ENCODE peak calls at places on chromosomes 6 and 20, in five cellular contexts. Z is cardiac muscle cell, X is RWPE1, U is heart right ventricle, Q is AG04450. J is an unnamed sample.

GRCh38 chr6:41426438-41426851 is 91.0 kb downstream of the NCR2 start:
- DNase-seq in U (no peak), X (no peak), Z (peak), Q (no peak), J (no peak)

GRCh38 chr20:24871429-24872213 is 77.4 kb upstream of the CST7 start:
- DNase-seq in U (no peak), X (no peak), Z (peak), Q (no peak), J (no peak)

GRCh38 chr6:8110117-8110721 is 7.9 kb upstream of the EEF1E1 start:
- DNase-seq in Z (no peak), Q (no peak), X (no peak), U (no peak), J (no peak)

GRCh38 chr6:31826793-31827285 is 699 bp upstream of the HSPA1B start:
- DNase-seq in X (peak), U (peak), Q (no peak), Z (peak), J (peak)

GRCh38 chr20:47292581-47292980 is 63.9 kb downstream of the ZMYND8 start:
- DNase-seq in Q (no peak), X (no peak), U (no peak), Z (no peak), J (no peak)

GRCh38 chr20:6579824-6580223 is 187.7 kb upstream of the BMP2 start:
- DNase-seq in X (no peak), Z (peak), U (no peak), Q (no peak), J (no peak)

GRCh38 chr6:135428078-135428477 is 69.5 kb downstream of the AHI1 start:
- DNase-seq in U (no peak), X (no peak), Q (no peak), Z (no peak), J (no peak)

GRCh38 chr6:52667572-52667971 is 3.3 kb upstream of the TMEM14A start:
- DNase-seq in Z (no peak), U (no peak), Q (no peak), X (no peak), J (no peak)

GRCh38 chr20:30376767-30377658 is 880.5 kb upstream of the DEFB115 start:
- DNase-seq in U (peak), Q (peak), X (peak), Z (peak), J (peak)

GRCh38 chr6:120005292-120005976 is 655.9 kb upstream of the MAN1A1 start:
- DNase-seq in U (no peak), Q (no peak), Z (no peak), X (no peak), J (no peak)

GRCh38 chr6:159633196-159633595 is 59.8 kb downstream of the SOD2 start:
- DNase-seq in Z (peak), X (peak), Q (no peak), U (no peak), J (peak)

GRCh38 chr20:57570145-57570850 is 9.4 kb downstream of the PCK1 start:
- DNase-seq in Z (no peak), Q (no peak), X (no peak), U (no peak), J (no peak)

DNA sequence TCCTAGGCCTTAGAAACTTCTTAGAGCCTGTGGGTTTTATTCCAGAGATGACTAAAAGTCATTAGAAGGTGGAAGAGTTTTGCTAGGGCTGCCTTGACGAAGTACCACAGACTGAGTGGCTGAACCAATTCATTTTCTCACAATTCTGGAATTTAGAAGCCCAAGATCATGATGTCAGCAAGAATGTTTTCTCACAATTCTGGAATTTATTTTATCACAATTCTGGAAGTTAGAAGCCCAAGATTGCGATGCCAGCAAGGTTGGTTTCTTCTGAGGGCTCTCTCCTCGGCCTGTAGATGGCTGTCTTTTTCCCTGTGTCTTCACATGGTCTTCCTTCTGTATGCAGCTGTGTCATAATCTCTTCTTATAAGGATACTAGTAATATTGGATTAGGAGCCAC is 672.9 kb upstream of the MARCKS start:
- DNase-seq in U (no peak), X (no peak), Z (peak), Q (peak), J (no peak)
- TF ChIP-seq CTCF in U (no peak), X (no peak), Z (peak), Q (peak), J (no peak)

GRCh38 chr20:41394931-41395668 is 28.5 kb upstream of the EMILIN3 start:
- DNase-seq in X (no peak), U (peak), Q (no peak), Z (no peak), J (no peak)

GRCh38 chr20:41393705-41394066 is 27.1 kb upstream of the EMILIN3 start:
- DNase-seq in U (peak), Z (no peak), X (no peak), Q (no peak), J (peak)

GRCh38 chr20:41398408-41398807 is 31.8 kb upstream of the EMILIN3 start:
- DNase-seq in Z (peak), Q (peak), U (peak), X (no peak), J (no peak)

GRCh38 chr20:41394081-41394480 is 27.5 kb upstream of the EMILIN3 start:
- DNase-seq in U (no peak), Q (no peak), X (no peak), Z (no peak), J (no peak)

GRCh38 chr20:41395669-41396664 is 29.3 kb upstream of the EMILIN3 start:
- DNase-seq in X (no peak), Z (no peak), U (peak), Q (no peak), J (no peak)
- TF ChIP-seq CTCF in X (no peak), Z (no peak), U (no peak), Q (no peak), J (no peak)

GRCh38 chr20:37450344-37450743 is 70.7 kb upstream of the NNAT start:
- DNase-seq in U (no peak), Q (no peak), X (no peak), Z (no peak), J (no peak)
- TF ChIP-seq CTCF in U (no peak), Q (no peak), X (no peak), Z (no peak), J (no peak)

GRCh38 chr6:20681243-20681684 is 147.0 kb downstream of the CDKAL1 start:
- DNase-seq in Q (no peak), X (no peak), U (no peak), Z (no peak), J (no peak)
- TF ChIP-seq CTCF in Q (no peak), X (no peak), U (no peak), Z (no peak), J (no peak)

GRCh38 chr20:8019998-8020247 is 362 bp upstream of the TMX4 start:
- DNase-seq in Z (no peak), Q (no peak), U (no peak), X (no peak), J (no peak)

GRCh38 chr20:8019178-8019997 is at the start of gene TMX4:
- DNase-seq in Q (peak), Z (peak), U (peak), X (peak), J (peak)

GRCh38 chr20:8020314-8021079 is 936 bp upstream of the TMX4 start:
- DNase-seq in Z (peak), X (no peak), Q (no peak), U (no peak), J (no peak)

GRCh38 chr20:8021541-8022269 is 2.1 kb upstream of the TMX4 start:
- DNase-seq in Q (no peak), Z (peak), U (no peak), X (no peak), J (no peak)

DNA sequence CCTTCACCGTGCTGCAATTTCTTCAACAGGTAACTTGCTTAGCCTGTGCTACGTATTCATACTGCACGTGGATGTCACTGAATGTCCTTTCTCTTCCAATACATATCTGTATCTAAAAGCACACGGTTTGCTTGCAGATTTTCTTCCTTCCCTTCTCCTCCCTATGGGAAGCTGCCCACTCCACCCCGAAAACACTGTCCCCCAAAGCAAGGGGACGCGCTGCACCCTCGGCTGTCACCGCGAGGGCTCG is 708 bp downstream of the TMX4 start:
- DNase-seq in X (no peak), U (no peak), Q (no peak), Z (peak), J (peak)
- TF ChIP-seq CTCF in X (no peak), U (no peak), Q (no peak), Z (no peak), J (peak)

DNA sequence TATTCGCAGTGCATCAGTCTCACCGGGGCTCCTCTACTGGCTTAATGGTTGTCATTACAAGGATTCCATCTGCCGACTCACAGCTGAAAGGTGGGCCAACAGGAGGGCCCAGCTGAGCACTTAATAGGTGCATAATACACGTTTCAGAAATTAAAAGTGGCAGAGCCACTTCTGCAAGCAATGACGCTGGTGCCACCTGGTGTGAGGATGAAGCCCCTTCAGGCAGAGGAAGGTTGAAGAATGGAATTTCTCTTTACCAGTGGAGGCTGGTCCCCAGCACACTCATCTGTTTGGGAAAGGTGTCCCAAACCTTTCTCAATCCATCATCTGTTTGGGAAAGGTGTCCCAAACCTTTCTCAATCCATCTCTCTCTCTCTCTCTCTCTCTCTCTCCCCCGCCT is 8.2 kb upstream of the STMND1 start:
- DNase-seq in U (no peak), Q (no peak), Z (no peak), X (no peak), J (peak)
- TF ChIP-seq CTCF in U (no peak), Q (peak), Z (no peak), X (peak), J (peak)

GRCh38 chr20:17828598-17829144 is 128.9 kb downstream of the BANF2 start:
- DNase-seq in X (no peak), Z (no peak), Q (no peak), U (no peak), J (no peak)
- TF ChIP-seq CTCF in X (no peak), Z (no peak), Q (no peak), U (no peak), J (no peak)

DNA sequence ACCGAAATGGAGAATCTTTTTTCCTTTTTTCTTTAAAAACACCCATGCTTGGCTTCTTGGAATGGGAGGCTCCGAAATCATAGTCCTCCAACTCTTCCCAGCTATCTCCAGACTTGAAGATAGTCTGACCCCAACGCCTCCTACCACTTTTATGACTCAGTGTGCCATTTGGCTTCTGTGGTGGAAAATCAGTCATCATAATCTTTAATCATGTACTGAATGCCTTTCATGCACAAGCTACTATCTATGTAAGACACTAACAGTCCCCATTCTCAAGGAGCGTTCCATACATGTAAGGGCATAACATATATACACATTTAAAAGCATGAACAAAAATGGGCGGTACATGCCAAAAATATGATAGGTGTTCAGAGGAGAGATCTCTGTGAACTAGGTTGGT is 44.1 kb downstream of the TMEM14B start:
- DNase-seq in X (no peak), Q (no peak), Z (no peak), U (no peak), J (no peak)
- TF ChIP-seq CTCF in X (no peak), Q (no peak), Z (no peak), U (no peak), J (no peak)

GRCh38 chr6:89580997-89581666 is 57.4 kb downstream of the LYRM2 start:
- DNase-seq in U (no peak), Z (no peak), X (no peak), Q (no peak), J (no peak)
- TF ChIP-seq CTCF in U (no peak), Z (no peak), X (no peak), Q (no peak), J (no peak)

GRCh38 chr6:132512638-132513632 is at the start of gene STX7:
- DNase-seq in X (peak), Q (peak), U (peak), Z (peak), J (peak)
- TF ChIP-seq CTCF in X (no peak), Q (no peak), U (no peak), Z (no peak), J (no peak)